ENCODE peak calls at places on chromosomes 5 and 9, in five cellular contexts. S, T, I, L and G are unnamed samples.

GRCh38 chr5:52674815-52675545 is 112.7 kb upstream of the ITGA1 start:
- DNase-seq in S (no peak), T (no peak), I (no peak), L (no peak), G (no peak)

GRCh38 chr9:134010774-134011173 is 14.5 kb upstream of the BRD3OS start:
- DNase-seq in S (no peak), T (peak), I (no peak), L (no peak), G (no peak)

GRCh38 chr5:575636-576035 is 36.5 kb upstream of the CEP72 start:
- DNase-seq in S (no peak), T (no peak), I (no peak), L (no peak), G (no peak)

GRCh38 chr5:158843305-158843704 is 256.4 kb downstream of the EBF1 start:
- DNase-seq in S (peak), T (no peak), I (no peak), L (no peak), G (no peak)

GRCh38 chr5:74546796-74547195 is 93.7 kb downstream of the ENC1 start:
- DNase-seq in S (no peak), T (no peak), I (no peak), L (no peak), G (no peak)

GRCh38 chr5:120465281-120465961 is 1.3 kb downstream of the PRR16 start:
- DNase-seq in S (peak), T (no peak), I (no peak), L (peak), G (no peak)

GRCh38 chr9:93300175-93300572 is 116.2 kb downstream of the WNK2 start:
- DNase-seq in S (no peak), T (no peak), I (no peak), L (no peak), G (no peak)

GRCh38 chr5:113071401-113071800 is 94.8 kb downstream of the DCP2 start:
- DNase-seq in S (no peak), T (no peak), I (no peak), L (peak), G (no peak)

GRCh38 chr9:95517559-95517933 is 775 bp upstream of the PTCH1 start:
- DNase-seq in S (no peak), T (no peak), I (no peak), L (no peak), G (no peak)

GRCh38 chr9:136584401-136585328 is 38.8 kb upstream of the NOTCH1 start:
- DNase-seq in S (no peak), T (no peak), I (no peak), L (no peak), G (no peak)

GRCh38 chr9:21331676-21332402 is 3.4 kb downstream of the KLHL9 start:
- DNase-seq in S (no peak), T (no peak), I (no peak), L (no peak), G (no peak)

GRCh38 chr5:1315709-1316587 is 21.1 kb upstream of the TERT start:
- DNase-seq in S (peak), T (peak), I (peak), L (peak), G (no peak)

GRCh38 chr5:96776606-96777005 is 31.1 kb downstream of the ERAP1 start:
- DNase-seq in S (no peak), T (no peak), I (no peak), L (no peak), G (no peak)

GRCh38 chr5:76457685-76458491 is 54.8 kb downstream of the IQGAP2 start:
- DNase-seq in S (peak), T (peak), I (no peak), L (no peak), G (no peak)

GRCh38 chr9:36173861-36174260 is 4.7 kb downstream of the CCIN start:
- DNase-seq in S (no peak), T (no peak), I (no peak), L (no peak), G (no peak)

GRCh38 chr9:85743290-85744128 is 1.8 kb upstream of the AGTPBP1 start:
- DNase-seq in S (peak), T (peak), I (no peak), L (peak), G (peak)

GRCh38 chr5:27815061-27815460 is 776.7 kb upstream of the CDH9 start:
- DNase-seq in S (no peak), T (no peak), I (no peak), L (no peak), G (no peak)

GRCh38 chr5:93462916-93463315 is 118.1 kb downstream of the NR2F1-AS1 start:
- DNase-seq in S (no peak), T (no peak), I (no peak), L (no peak), G (no peak)

GRCh38 chr9:100229136-100229535 is 123.6 kb downstream of the TEX10 start:
- DNase-seq in S (no peak), T (no peak), I (no peak), L (no peak), G (no peak)

GRCh38 chr9:116546711-116547581 is 140.2 kb upstream of the TRIM32 start:
- DNase-seq in S (no peak), T (peak), I (no peak), L (no peak), G (peak)

GRCh38 chr9:13266172-13266571 is 13.3 kb downstream of the MPDZ start:
- DNase-seq in S (no peak), T (no peak), I (no peak), L (no peak), G (no peak)

GRCh38 chr5:165786073-165786472 is 2280.7 kb downstream of the MAT2B start:
- DNase-seq in S (no peak), T (no peak), I (no peak), L (no peak), G (no peak)

GRCh38 chr5:31581498-31582099 is 49.5 kb downstream of the C5orf22 start:
- DNase-seq in S (peak), T (peak), I (no peak), L (no peak), G (no peak)

GRCh38 chr5:177116631-177117373 is 16.8 kb upstream of the NSD1 start:
- DNase-seq in S (peak), T (no peak), I (no peak), L (peak), G (no peak)

GRCh38 chr9:111957856-111958631 is 61.4 kb downstream of the UGCG start:
- DNase-seq in S (no peak), T (no peak), I (no peak), L (no peak), G (peak)

GRCh38 chr9:138042640-138043039 is 165.1 kb downstream of the CACNA1B start:
- DNase-seq in S (no peak), T (no peak), I (no peak), L (no peak), G (no peak)

GRCh38 chr5:158435161-158435616 is 576.2 kb upstream of the CLINT1 start:
- DNase-seq in S (no peak), T (no peak), I (peak), L (no peak), G (no peak)

GRCh38 chr5:177071671-177072385 is 14.9 kb upstream of the FGFR4 start:
- DNase-seq in S (peak), T (peak), I (peak), L (peak), G (peak)

GRCh38 chr9:36530224-36530623 is 42.5 kb upstream of the MELK start:
- DNase-seq in S (no peak), T (no peak), I (no peak), L (no peak), G (no peak)

GRCh38 chr5:34919077-34919476 is 3.6 kb downstream of the BRIX1 start:
- DNase-seq in S (peak), T (no peak), I (no peak), L (no peak), G (no peak)

GRCh38 chr9:77848897-77849296 is 182.7 kb downstream of the GNAQ start:
- DNase-seq in S (no peak), T (no peak), I (no peak), L (no peak), G (peak)

GRCh38 chr5:145464194-145464593 is 370.9 kb downstream of the PRELID2 start:
- DNase-seq in S (no peak), T (no peak), I (no peak), L (no peak), G (no peak)

GRCh38 chr5:39517800-39518199 is 93.0 kb upstream of the DAB2 start:
- DNase-seq in S (no peak), T (no peak), I (no peak), L (no peak), G (peak)

GRCh38 chr9:115275753-115276152 is 157.8 kb upstream of the TNC start:
- DNase-seq in S (no peak), T (no peak), I (no peak), L (no peak), G (no peak)

DNA sequence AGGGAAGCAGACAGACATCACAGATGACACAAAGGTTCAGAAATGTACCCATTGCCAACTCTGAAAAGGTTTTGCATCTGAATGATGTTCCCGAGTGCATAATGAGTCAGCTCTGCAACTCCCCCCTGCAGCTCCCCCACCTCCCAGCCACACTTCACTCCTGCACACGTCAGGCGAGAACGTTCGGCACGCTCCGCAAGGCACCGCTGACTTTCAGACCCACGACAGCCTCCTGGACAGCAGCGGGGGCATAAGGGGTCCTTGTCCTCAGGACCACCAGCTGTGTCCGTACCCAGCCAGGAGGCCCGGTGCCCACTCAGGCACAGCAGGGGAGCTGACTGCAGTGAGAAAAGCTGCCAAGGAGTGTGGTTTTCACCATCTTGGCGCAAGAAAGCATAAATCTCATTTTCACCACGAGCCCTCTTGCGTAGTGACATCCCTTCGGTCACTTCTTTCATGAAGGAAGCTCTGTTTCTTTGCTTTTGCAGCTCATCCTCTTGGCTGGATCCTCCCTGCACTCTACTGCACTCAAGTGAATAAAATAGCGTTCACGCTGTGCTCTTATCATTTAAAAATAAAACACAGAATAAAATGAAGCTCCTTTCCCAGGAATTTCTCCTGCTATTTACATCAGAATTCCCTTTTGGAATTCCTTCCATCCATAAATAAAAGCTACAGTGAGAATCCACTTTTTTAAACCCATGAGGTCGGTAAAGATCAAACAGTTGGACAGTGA is 9.9 kb downstream of the GFPT2 start:
- DNase-seq in S (peak), T (no peak), I (no peak), L (no peak), G (no peak)
- TF ChIP-seq JUNB in S (no peak), T (no peak), I (no peak), L (no peak), G (no peak)

GRCh38 chr5:154157483-154158378 is 32.8 kb upstream of the GALNT10 start:
- DNase-seq in S (peak), T (no peak), I (no peak), L (peak), G (no peak)
- TF ChIP-seq CTCF in S (peak), T (peak), I (peak), L (peak), G (peak)

GRCh38 chr9:5612187-5612535 is 16.7 kb upstream of the RIC1 start:
- DNase-seq in S (no peak), T (no peak), I (no peak), L (no peak), G (no peak)

GRCh38 chr9:5614192-5614591 is 14.7 kb upstream of the RIC1 start:
- DNase-seq in S (no peak), T (no peak), I (no peak), L (no peak), G (no peak)

GRCh38 chr9:5608298-5609254 is 20.3 kb upstream of the RIC1 start:
- DNase-seq in S (no peak), T (peak), I (no peak), L (peak), G (no peak)

GRCh38 chr9:5610491-5610890 is 18.4 kb upstream of the RIC1 start:
- DNase-seq in S (peak), T (no peak), I (no peak), L (no peak), G (no peak)

GRCh38 chr9:5611321-5612186 is 17.4 kb upstream of the RIC1 start:
- DNase-seq in S (no peak), T (no peak), I (no peak), L (no peak), G (no peak)
- TF ChIP-seq JUNB in S (no peak), T (no peak), I (no peak), L (no peak), G (no peak)

GRCh38 chr5:33237471-33237870 is 203.3 kb upstream of the TARS1 start:
- DNase-seq in S (no peak), T (no peak), I (no peak), L (no peak), G (no peak)

GRCh38 chr5:33233013-33233463 is 207.7 kb upstream of the TARS1 start:
- DNase-seq in S (no peak), T (no peak), I (no peak), L (no peak), G (no peak)

GRCh38 chr5:33238826-33239670 is 201.7 kb upstream of the TARS1 start:
- DNase-seq in S (no peak), T (no peak), I (no peak), L (no peak), G (no peak)

GRCh38 chr5:33235304-33235703 is 205.5 kb upstream of the TARS1 start:
- DNase-seq in S (no peak), T (no peak), I (no peak), L (no peak), G (no peak)

DNA sequence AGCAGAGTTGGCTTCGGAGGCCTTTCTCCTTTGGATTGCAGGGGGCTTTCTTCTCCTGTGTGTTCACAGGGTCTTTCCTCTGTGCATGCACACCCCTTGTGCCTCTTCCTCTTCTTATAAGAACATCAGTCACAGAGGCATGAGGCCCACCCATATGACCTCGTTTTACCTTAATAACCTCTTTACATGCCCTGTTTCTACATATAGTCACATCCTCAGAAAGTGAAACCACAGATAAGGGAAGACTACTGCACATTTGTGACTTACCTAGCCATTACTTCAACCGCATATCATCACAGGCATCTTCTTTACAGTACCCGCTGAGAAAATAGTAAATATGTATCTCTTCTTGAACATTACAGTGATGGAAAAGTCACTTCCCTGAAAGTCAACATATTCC is 204.9 kb upstream of the TARS1 start:
- DNase-seq in S (no peak), T (no peak), I (peak), L (no peak), G (no peak)
- TF ChIP-seq CTCF in S (no peak), T (no peak), I (no peak), L (no peak), G (no peak)

GRCh38 chr9:89952401-89952800 is 347.6 kb downstream of the GADD45G start:
- DNase-seq in S (no peak), T (no peak), I (no peak), L (no peak), G (no peak)

GRCh38 chr9:89955144-89955543 is 350.3 kb downstream of the GADD45G start:
- DNase-seq in S (no peak), T (no peak), I (no peak), L (no peak), G (no peak)

GRCh38 chr9:89955626-89956025 is 350.8 kb downstream of the GADD45G start:
- DNase-seq in S (no peak), T (no peak), I (no peak), L (no peak), G (no peak)

GRCh38 chr9:89953824-89954223 is 349.0 kb downstream of the GADD45G start:
- DNase-seq in S (no peak), T (no peak), I (no peak), L (no peak), G (no peak)

GRCh38 chr9:89954229-89954628 is 349.4 kb downstream of the GADD45G start:
- DNase-seq in S (no peak), T (no peak), I (no peak), L (no peak), G (no peak)
- TF ChIP-seq JUNB in S (no peak), T (no peak), I (no peak), L (no peak), G (no peak)

GRCh38 chr9:91948423-91949292 is 1.4 kb downstream of the ROR2 start:
- DNase-seq in S (peak), T (no peak), I (no peak), L (peak), G (peak)

GRCh38 chr9:91949293-91949945 is 609 bp downstream of the ROR2 start:
- DNase-seq in S (peak), T (no peak), I (no peak), L (no peak), G (no peak)

GRCh38 chr9:91948061-91948422 is 2.0 kb downstream of the ROR2 start:
- DNase-seq in S (peak), T (no peak), I (no peak), L (peak), G (no peak)

GRCh38 chr9:91951944-91952520 is 2.0 kb upstream of the ROR2 start:
- DNase-seq in S (no peak), T (no peak), I (no peak), L (no peak), G (no peak)

DNA sequence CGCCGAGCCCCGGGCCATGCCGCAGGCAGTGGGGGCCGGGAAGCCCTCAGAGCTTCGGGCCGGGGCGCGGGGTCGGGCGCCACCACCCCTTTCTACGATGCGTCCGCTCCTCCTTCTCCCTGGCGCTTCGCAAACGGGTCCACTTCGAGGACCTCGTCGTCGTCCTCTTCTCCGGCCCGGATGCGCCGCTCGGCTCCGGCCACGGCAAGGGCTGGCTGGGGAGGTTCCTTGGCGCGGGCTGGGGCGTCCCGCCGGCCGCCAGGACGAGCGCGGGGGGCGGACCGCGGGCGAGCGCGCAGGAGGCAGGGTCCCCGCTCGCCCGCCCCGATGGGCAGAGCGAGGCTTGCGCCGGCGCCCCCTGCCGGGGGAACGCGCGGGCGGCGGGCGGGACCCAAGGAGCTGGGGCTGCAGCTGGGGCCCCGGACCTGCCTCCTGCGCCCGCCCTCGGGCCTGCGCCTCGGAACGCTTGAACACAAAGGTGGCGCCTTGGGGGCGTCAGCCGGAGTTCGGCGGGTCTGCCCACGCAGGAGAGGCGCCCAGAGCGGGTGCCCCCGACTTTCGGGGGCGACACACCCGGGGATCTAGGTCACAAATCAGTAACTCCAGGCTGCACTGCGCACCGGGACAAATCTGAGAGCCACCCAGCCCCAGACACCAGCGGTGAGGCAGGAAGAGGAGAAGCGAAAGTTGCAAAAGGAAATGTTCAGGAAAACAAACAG is at the start of gene ROR2:
- DNase-seq in S (peak), T (no peak), I (no peak), L (peak), G (peak)
- TF ChIP-seq CTCF in S (peak), T (peak), I (peak), L (peak), G (peak)

GRCh38 chr5:83522431-83522830 is 50.9 kb downstream of the VCAN start:
- DNase-seq in S (no peak), T (no peak), I (no peak), L (no peak), G (no peak)

GRCh38 chr5:83516361-83516760 is 44.8 kb downstream of the VCAN start:
- DNase-seq in S (no peak), T (no peak), I (no peak), L (no peak), G (no peak)

GRCh38 chr5:83516962-83517750 is 45.6 kb downstream of the VCAN start:
- DNase-seq in S (no peak), T (no peak), I (no peak), L (no peak), G (no peak)

GRCh38 chr5:83513491-83513890 is 41.9 kb downstream of the VCAN start:
- DNase-seq in S (no peak), T (no peak), I (no peak), L (no peak), G (no peak)

GRCh38 chr5:83518676-83519075 is 47.1 kb downstream of the VCAN start:
- DNase-seq in S (no peak), T (no peak), I (no peak), L (no peak), G (no peak)
- TF ChIP-seq JUNB in S (no peak), T (no peak), I (no peak), L (no peak), G (no peak)